ENCODE peak calls at places on chromosome 6, in nine cellular contexts. I is left lung; P is natural killer cell; V is heart left ventricle; Z is gastrocnemius medialis; S is effector memory CD8-positive, alpha-beta T cell; E is HepG2; A is right cardiac atrium; Q is HCT116. D is an unnamed sample.

GRCh38 chr6:161265975-161266374 is 7.9 kb downstream of the AGPAT4 start:
- ATAC-seq in I (no peak), P (peak), V (no peak), Z (no peak), S (peak), E (no peak), A (no peak), Q (peak), D (no peak)

GRCh38 chr6:134493789-134494188 is 175.9 kb upstream of the SGK1 start:
- ATAC-seq in I (no peak), P (no peak), V (no peak), Z (no peak), S (no peak), E (no peak), A (no peak), Q (no peak), D (no peak)

GRCh38 chr6:44253307-44254101 is 3.8 kb downstream of the SLC35B2 start:
- ATAC-seq in I (no peak), P (no peak), V (no peak), Z (no peak), S (peak), E (peak), A (no peak), Q (peak), D (no peak)

GRCh38 chr6:3722211-3722621 is 29.3 kb downstream of the PXDC1 start:
- ATAC-seq in I (no peak), P (no peak), V (peak), Z (no peak), S (no peak), E (no peak), A (peak), Q (no peak), D (no peak)

GRCh38 chr6:81735756-81736380 is 16.6 kb downstream of the TENT5A start:
- ATAC-seq in I (no peak), P (no peak), V (no peak), Z (no peak), S (no peak), E (no peak), A (no peak), Q (no peak), D (no peak)

GRCh38 chr6:12081776-12082175 is 69.7 kb downstream of the HIVEP1 start:
- ATAC-seq in I (peak), P (no peak), V (peak), Z (no peak), S (no peak), E (no peak), A (no peak), Q (no peak), D (no peak)

GRCh38 chr6:104527761-104528415 is 331.8 kb downstream of the HACE1 start:
- ATAC-seq in I (peak), P (no peak), V (no peak), Z (no peak), S (no peak), E (peak), A (peak), Q (peak), D (peak)

GRCh38 chr6:44235269-44235668 is 11.6 kb upstream of the HSP90AB1 start:
- ATAC-seq in I (no peak), P (no peak), V (no peak), Z (no peak), S (no peak), E (no peak), A (no peak), Q (no peak), D (no peak)

D was measured in gastroesophageal sphincter.